ENCODE peak calls at places on chromosomes 7 and 10, in ten cellular contexts. One of them, this sample, is unnamed.

GRCh38 chr10:6348091-6348862 is 145.5 kb downstream of the PFKFB3 start:
- DNase-seq in heart left ventricle: peak; percentile 69
- DNase-seq in neural crest cell: no peak
- DNase-seq in right lobe of liver: no peak
- DNase-seq in cardiac muscle cell: peak; percentile 4
- DNase-seq in A549: no peak
- DNase-seq in Calu3: no peak
- DNase-seq in NB4: peak; percentile 93
- DNase-seq in neural progenitor cell: no peak
- DNase-seq in PC-9: no peak
- DNase-seq in this sample: no peak

GRCh38 chr7:121633186-121633585 is 237.1 kb upstream of the FAM3C start:
- DNase-seq in heart left ventricle: no peak
- DNase-seq in neural crest cell: no peak
- DNase-seq in right lobe of liver: no peak
- DNase-seq in cardiac muscle cell: peak; percentile 29
- DNase-seq in A549: no peak
- DNase-seq in Calu3: no peak
- DNase-seq in NB4: peak; percentile 26
- DNase-seq in neural progenitor cell: no peak
- DNase-seq in PC-9: no peak
- DNase-seq in this sample: no peak

GRCh38 chr7:154743211-154743610 is 259.7 kb downstream of the PAXIP1 start:
- DNase-seq in heart left ventricle: no peak
- DNase-seq in neural crest cell: no peak
- DNase-seq in right lobe of liver: no peak
- DNase-seq in cardiac muscle cell: no peak
- DNase-seq in A549: no peak
- DNase-seq in Calu3: no peak
- DNase-seq in NB4: no peak
- DNase-seq in neural progenitor cell: peak; percentile 51
- DNase-seq in PC-9: no peak
- DNase-seq in this sample: no peak

GRCh38 chr7:79502151-79502550 is 48.7 kb upstream of the MAGI2 start:
- DNase-seq in heart left ventricle: no peak
- DNase-seq in neural crest cell: no peak
- DNase-seq in right lobe of liver: no peak
- DNase-seq in cardiac muscle cell: no peak
- DNase-seq in A549: no peak
- DNase-seq in Calu3: no peak
- DNase-seq in NB4: no peak
- DNase-seq in neural progenitor cell: no peak
- DNase-seq in PC-9: no peak
- DNase-seq in this sample: no peak

GRCh38 chr10:44811072-44811471 is 100.1 kb upstream of the TMEM72 start:
- DNase-seq in heart left ventricle: no peak
- DNase-seq in neural crest cell: no peak
- DNase-seq in right lobe of liver: no peak
- DNase-seq in cardiac muscle cell: peak; percentile 36
- DNase-seq in A549: no peak
- DNase-seq in Calu3: no peak
- DNase-seq in NB4: no peak
- DNase-seq in neural progenitor cell: no peak
- DNase-seq in PC-9: no peak
- DNase-seq in this sample: no peak

GRCh38 chr7:24381919-24382505 is 98.0 kb downstream of the NPY start:
- DNase-seq in heart left ventricle: no peak
- DNase-seq in neural crest cell: no peak
- DNase-seq in right lobe of liver: no peak
- DNase-seq in cardiac muscle cell: peak; percentile 30
- DNase-seq in A549: peak; percentile 37
- DNase-seq in Calu3: no peak
- DNase-seq in NB4: peak; percentile 35
- DNase-seq in neural progenitor cell: peak; percentile 35
- DNase-seq in PC-9: peak; percentile 54
- DNase-seq in this sample: no peak

GRCh38 chr7:143493755-143494154 is 16.1 kb downstream of the TAS2R41 start:
- DNase-seq in heart left ventricle: no peak
- DNase-seq in neural crest cell: no peak
- DNase-seq in right lobe of liver: no peak
- DNase-seq in cardiac muscle cell: no peak
- DNase-seq in A549: no peak
- DNase-seq in Calu3: no peak
- DNase-seq in NB4: no peak
- DNase-seq in neural progenitor cell: no peak
- DNase-seq in PC-9: no peak
- DNase-seq in this sample: no peak

GRCh38 chr7:37081436-37081835 is 357.1 kb upstream of the AOAH start:
- DNase-seq in heart left ventricle: peak; percentile 62
- DNase-seq in neural crest cell: no peak
- DNase-seq in right lobe of liver: no peak
- DNase-seq in cardiac muscle cell: peak; percentile 25
- DNase-seq in A549: no peak
- DNase-seq in Calu3: peak; percentile 64
- DNase-seq in NB4: peak; percentile 14
- DNase-seq in neural progenitor cell: no peak
- DNase-seq in PC-9: no peak
- DNase-seq in this sample: no peak

DNA sequence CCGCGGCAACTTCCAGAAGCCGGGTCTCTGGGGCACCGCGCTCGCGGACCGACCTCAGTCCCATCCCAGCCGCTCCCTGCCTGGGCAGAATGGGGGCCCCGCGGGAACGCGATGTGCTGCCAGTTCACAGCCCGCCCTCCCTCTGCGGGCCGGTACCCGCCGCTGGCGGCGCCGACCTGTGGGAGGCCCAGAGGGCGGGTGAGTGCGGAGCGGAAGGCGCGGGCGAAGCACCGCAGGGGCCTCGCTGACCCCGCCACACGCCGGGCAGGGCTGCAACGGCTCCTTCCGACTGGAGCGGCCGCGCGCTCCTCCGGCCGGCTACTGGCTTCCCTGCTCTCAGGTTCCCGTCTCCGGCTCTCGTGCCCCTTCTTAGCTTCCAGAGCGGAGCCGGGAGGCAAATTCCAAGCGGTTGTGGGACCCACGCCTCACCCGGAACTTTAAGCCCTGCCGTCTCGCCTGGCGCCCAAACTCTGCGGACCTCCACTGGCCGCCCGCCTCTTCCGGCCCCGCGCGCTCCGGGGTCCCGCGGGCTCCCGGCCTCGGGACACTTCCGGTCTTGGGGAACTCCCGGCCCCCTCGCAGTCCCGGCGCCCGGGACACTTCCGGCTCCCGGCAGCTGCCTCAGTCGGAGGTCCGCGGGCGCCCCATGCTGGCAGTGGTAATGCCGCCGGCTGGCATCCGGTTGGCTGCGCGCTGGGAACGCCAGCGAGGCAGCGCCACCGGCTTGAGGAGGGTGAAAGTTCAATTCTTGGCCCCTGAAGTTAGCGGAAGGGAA is at the start of gene CYREN:
- DNase-seq in heart left ventricle: peak; percentile 98
- DNase-seq in neural crest cell: peak; percentile 83
- DNase-seq in right lobe of liver: peak; percentile 98
- DNase-seq in cardiac muscle cell: peak; percentile 98
- DNase-seq in A549: peak; percentile 93
- DNase-seq in Calu3: peak; percentile 97
- DNase-seq in NB4: peak; percentile 99
- DNase-seq in neural progenitor cell: peak; percentile 93
- DNase-seq in PC-9: peak; percentile 88
- DNase-seq in this sample: peak; percentile 79
- TF ChIP-seq CTCF in heart left ventricle: peak; percentile 67
- TF ChIP-seq CTCF in neural crest cell: peak; percentile 68
- TF ChIP-seq CTCF in right lobe of liver: peak; percentile 59
- TF ChIP-seq CTCF in cardiac muscle cell: peak; percentile 73
- TF ChIP-seq CTCF in A549: peak; percentile 84
- TF ChIP-seq CTCF in Calu3: peak; percentile 34
- TF ChIP-seq CTCF in NB4: peak; percentile 60
- TF ChIP-seq CTCF in neural progenitor cell: peak; percentile 54
- TF ChIP-seq CTCF in PC-9: peak; percentile 73
- TF ChIP-seq CTCF in this sample: no peak

GRCh38 chr7:1758417-1758858 is 88.4 kb downstream of the ELFN1 start:
- DNase-seq in heart left ventricle: no peak
- DNase-seq in neural crest cell: no peak
- DNase-seq in right lobe of liver: peak; percentile 75
- DNase-seq in cardiac muscle cell: peak; percentile 40
- DNase-seq in A549: peak; percentile 40
- DNase-seq in Calu3: peak; percentile 74
- DNase-seq in NB4: peak; percentile 69
- DNase-seq in neural progenitor cell: peak; percentile 64
- DNase-seq in PC-9: no peak
- DNase-seq in this sample: no peak
- TF ChIP-seq CTCF in heart left ventricle: peak; percentile 37
- TF ChIP-seq CTCF in neural crest cell: peak; percentile 54
- TF ChIP-seq CTCF in right lobe of liver: peak; percentile 41
- TF ChIP-seq CTCF in cardiac muscle cell: peak; percentile 34
- TF ChIP-seq CTCF in A549: peak; percentile 44
- TF ChIP-seq CTCF in Calu3: peak; percentile 52
- TF ChIP-seq CTCF in NB4: peak; percentile 63
- TF ChIP-seq CTCF in neural progenitor cell: peak; percentile 53
- TF ChIP-seq CTCF in PC-9: peak; percentile 56
- TF ChIP-seq CTCF in this sample: no peak

GRCh38 chr7:29342761-29343160 is 148.2 kb downstream of the CHN2 start:
- DNase-seq in heart left ventricle: no peak
- DNase-seq in neural crest cell: no peak
- DNase-seq in right lobe of liver: no peak
- DNase-seq in cardiac muscle cell: peak; percentile 32
- DNase-seq in A549: no peak
- DNase-seq in Calu3: no peak
- DNase-seq in NB4: no peak
- DNase-seq in neural progenitor cell: no peak
- DNase-seq in PC-9: peak; percentile 78
- DNase-seq in this sample: no peak

GRCh38 chr7:29344334-29344978 is 149.9 kb downstream of the CHN2 start:
- DNase-seq in heart left ventricle: no peak
- DNase-seq in neural crest cell: no peak
- DNase-seq in right lobe of liver: no peak
- DNase-seq in cardiac muscle cell: no peak
- DNase-seq in A549: no peak
- DNase-seq in Calu3: no peak
- DNase-seq in NB4: no peak
- DNase-seq in neural progenitor cell: no peak
- DNase-seq in PC-9: no peak
- DNase-seq in this sample: no peak

GRCh38 chr7:29343379-29343778 is 148.8 kb downstream of the CHN2 start:
- DNase-seq in heart left ventricle: no peak
- DNase-seq in neural crest cell: no peak
- DNase-seq in right lobe of liver: no peak
- DNase-seq in cardiac muscle cell: no peak
- DNase-seq in A549: no peak
- DNase-seq in Calu3: no peak
- DNase-seq in NB4: peak; percentile 44
- DNase-seq in neural progenitor cell: no peak
- DNase-seq in PC-9: no peak
- DNase-seq in this sample: no peak

GRCh38 chr7:29346574-29346973 is 152.0 kb downstream of the CHN2 start:
- DNase-seq in heart left ventricle: no peak
- DNase-seq in neural crest cell: no peak
- DNase-seq in right lobe of liver: no peak
- DNase-seq in cardiac muscle cell: no peak
- DNase-seq in A549: no peak
- DNase-seq in Calu3: no peak
- DNase-seq in NB4: no peak
- DNase-seq in neural progenitor cell: no peak
- DNase-seq in PC-9: peak; percentile 65
- DNase-seq in this sample: no peak

DNA sequence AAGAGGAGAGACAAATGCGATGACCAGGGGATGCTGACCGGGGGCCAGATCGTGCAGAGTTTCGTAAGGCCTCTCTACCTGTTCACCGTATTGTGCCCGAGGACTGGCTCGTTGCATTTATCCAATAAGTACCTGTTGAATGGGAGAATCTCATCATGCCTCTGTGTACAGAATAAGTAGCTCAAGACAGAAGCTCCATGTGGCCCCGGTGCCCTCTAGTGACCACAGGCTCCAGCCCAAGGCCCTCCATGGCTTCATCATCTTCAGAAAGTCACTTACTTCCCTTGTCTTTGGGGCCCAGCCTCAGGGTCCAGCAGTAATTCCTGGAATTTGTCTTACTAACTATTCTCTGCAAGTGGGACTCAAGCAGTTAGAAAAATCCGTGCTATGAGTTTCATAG is 151.0 kb downstream of the CHN2 start:
- DNase-seq in heart left ventricle: no peak
- DNase-seq in neural crest cell: no peak
- DNase-seq in right lobe of liver: peak; percentile 69
- DNase-seq in cardiac muscle cell: peak; percentile 63
- DNase-seq in A549: no peak
- DNase-seq in Calu3: peak; percentile 81
- DNase-seq in NB4: peak; percentile 29
- DNase-seq in neural progenitor cell: peak; percentile 71
- DNase-seq in PC-9: no peak
- DNase-seq in this sample: no peak
- TF ChIP-seq CTCF in heart left ventricle: peak; percentile 59
- TF ChIP-seq CTCF in neural crest cell: peak; percentile 42
- TF ChIP-seq CTCF in right lobe of liver: peak; percentile 53
- TF ChIP-seq CTCF in cardiac muscle cell: peak; percentile 57
- TF ChIP-seq CTCF in A549: peak; percentile 24
- TF ChIP-seq CTCF in Calu3: no peak
- TF ChIP-seq CTCF in NB4: peak; percentile 20
- TF ChIP-seq CTCF in neural progenitor cell: peak; percentile 71
- TF ChIP-seq CTCF in PC-9: peak; percentile 50
- TF ChIP-seq CTCF in this sample: no peak

GRCh38 chr10:100890141-100890695 is 22.5 kb upstream of the SLF2 start:
- DNase-seq in heart left ventricle: no peak
- DNase-seq in neural crest cell: no peak
- DNase-seq in right lobe of liver: no peak
- DNase-seq in cardiac muscle cell: no peak
- DNase-seq in A549: no peak
- DNase-seq in Calu3: no peak
- DNase-seq in NB4: no peak
- DNase-seq in neural progenitor cell: no peak
- DNase-seq in PC-9: no peak
- DNase-seq in this sample: no peak

GRCh38 chr10:100890696-100891271 is 22.0 kb upstream of the SLF2 start:
- DNase-seq in heart left ventricle: no peak
- DNase-seq in neural crest cell: no peak
- DNase-seq in right lobe of liver: no peak
- DNase-seq in cardiac muscle cell: peak; percentile 96
- DNase-seq in A549: peak; percentile 75
- DNase-seq in Calu3: peak; percentile 11
- DNase-seq in NB4: peak; percentile 90
- DNase-seq in neural progenitor cell: no peak
- DNase-seq in PC-9: peak; percentile 89
- DNase-seq in this sample: no peak

GRCh38 chr10:100889546-100889945 is 23.2 kb upstream of the SLF2 start:
- DNase-seq in heart left ventricle: no peak
- DNase-seq in neural crest cell: no peak
- DNase-seq in right lobe of liver: no peak
- DNase-seq in cardiac muscle cell: no peak
- DNase-seq in A549: no peak
- DNase-seq in Calu3: no peak
- DNase-seq in NB4: no peak
- DNase-seq in neural progenitor cell: no peak
- DNase-seq in PC-9: no peak
- DNase-seq in this sample: no peak

GRCh38 chr10:100887761-100888296 is 24.9 kb upstream of the SLF2 start:
- DNase-seq in heart left ventricle: no peak
- DNase-seq in neural crest cell: no peak
- DNase-seq in right lobe of liver: no peak
- DNase-seq in cardiac muscle cell: no peak
- DNase-seq in A549: no peak
- DNase-seq in Calu3: no peak
- DNase-seq in NB4: no peak
- DNase-seq in neural progenitor cell: no peak
- DNase-seq in PC-9: no peak
- DNase-seq in this sample: no peak

GRCh38 chr10:100888957-100889356 is 23.8 kb upstream of the SLF2 start:
- DNase-seq in heart left ventricle: no peak
- DNase-seq in neural crest cell: no peak
- DNase-seq in right lobe of liver: no peak
- DNase-seq in cardiac muscle cell: no peak
- DNase-seq in A549: no peak
- DNase-seq in Calu3: no peak
- DNase-seq in NB4: peak; percentile 56
- DNase-seq in neural progenitor cell: no peak
- DNase-seq in PC-9: no peak
- DNase-seq in this sample: no peak
- TF ChIP-seq CTCF in heart left ventricle: peak; percentile 17
- TF ChIP-seq CTCF in neural crest cell: peak; percentile 43
- TF ChIP-seq CTCF in right lobe of liver: peak; percentile 16
- TF ChIP-seq CTCF in cardiac muscle cell: peak; percentile 24
- TF ChIP-seq CTCF in A549: no peak
- TF ChIP-seq CTCF in Calu3: no peak
- TF ChIP-seq CTCF in NB4: peak; percentile 33
- TF ChIP-seq CTCF in neural progenitor cell: peak; percentile 53
- TF ChIP-seq CTCF in PC-9: no peak
- TF ChIP-seq CTCF in this sample: no peak